ENCODE peak calls at places on chromosomes 6 and 20, in eight cellular contexts. G is endothelial cell, J is lower lobe of right lung, O is cardiac fibroblast, N is WERI-Rb-1, Q is pancreas, X is cardiac muscle cell, D is kidney. P is an unnamed sample.

GRCh38 chr6:139402935-139403386 is 28.5 kb upstream of the CITED2 start:
- DNase-seq in G (no peak), J (no peak), O (peak; percentile 84), N (no peak), Q (no peak), X (peak; percentile 65), D (no peak), P (no peak)

GRCh38 chr6:141056945-141057635 is 1075.6 kb upstream of the GJE1 start:
- DNase-seq in G (no peak), J (no peak), O (no peak), N (no peak), Q (no peak), X (peak; percentile 76), D (no peak), P (no peak)

GRCh38 chr6:165448210-165448609 is 138.8 kb upstream of the C6orf118 start:
- DNase-seq in G (no peak), J (no peak), O (no peak), N (no peak), Q (no peak), X (no peak), D (peak; percentile 29), P (no peak)

GRCh38 chr20:50305636-50306477 is 115.2 kb downstream of the CEBPB start:
- DNase-seq in G (no peak), J (no peak), O (peak; percentile 73), N (peak; percentile 58), Q (no peak), X (peak; percentile 60), D (peak; percentile 86), P (no peak)

GRCh38 chr6:103122766-103123601 is 1729.5 kb downstream of the GRIK2 start:
- DNase-seq in G (peak; percentile 85), J (peak; percentile 62), O (peak; percentile 25), N (peak; percentile 88), Q (peak; percentile 34), X (peak; percentile 29), D (no peak), P (peak; percentile 82)

GRCh38 chr6:44415424-44415823 is 27.9 kb downstream of the CDC5L start:
- DNase-seq in G (no peak), J (no peak), O (no peak), N (no peak), Q (no peak), X (no peak), D (no peak), P (no peak)

GRCh38 chr20:58614984-58615760 is 35.9 kb upstream of the STX16 start:
- DNase-seq in G (no peak), J (peak; percentile 45), O (no peak), N (no peak), Q (no peak), X (no peak), D (no peak), P (no peak)

GRCh38 chr20:51497542-51498467 is 44.7 kb downstream of the NFATC2 start:
- DNase-seq in G (no peak), J (peak; percentile 55), O (peak; percentile 28), N (no peak), Q (no peak), X (peak; percentile 52), D (no peak), P (no peak)

GRCh38 chr6:903746-904145 is 210.8 kb upstream of the EXOC2 start:
- DNase-seq in G (no peak), J (no peak), O (no peak), N (no peak), Q (no peak), X (no peak), D (no peak), P (no peak)

GRCh38 chr6:160137989-160138835 is 16.6 kb downstream of the SLC22A1 start:
- DNase-seq in G (peak; percentile 61), J (no peak), O (peak; percentile 81), N (peak; percentile 38), Q (peak; percentile 80), X (peak; percentile 81), D (no peak), P (peak; percentile 64)

GRCh38 chr6:105401247-105402089 is 1.4 kb downstream of the PREP start:
- DNase-seq in G (no peak), J (no peak), O (no peak), N (no peak), Q (no peak), X (peak; percentile 5), D (no peak), P (no peak)

GRCh38 chr6:157273756-157274088 is 49.6 kb downstream of the TMEM242 start:
- DNase-seq in G (peak; percentile 45), J (peak; percentile 64), O (no peak), N (peak; percentile 73), Q (no peak), X (peak; percentile 43), D (no peak), P (peak; percentile 58)

GRCh38 chr6:44269921-44270525 is at the start of gene TMEM151B:
- DNase-seq in G (no peak), J (no peak), O (no peak), N (peak; percentile 79), Q (peak; percentile 52), X (no peak), D (no peak), P (peak; percentile 49)

GRCh38 chr20:38304845-38305447 is 990 bp downstream of the BPI start:
- DNase-seq in G (peak; percentile 56), J (peak; percentile 75), O (peak; percentile 47), N (peak; percentile 65), Q (no peak), X (peak; percentile 54), D (no peak), P (peak; percentile 26)

GRCh38 chr6:63440057-63440456 is 120.3 kb upstream of the LGSN start:
- DNase-seq in G (peak; percentile 8), J (no peak), O (no peak), N (no peak), Q (no peak), X (no peak), D (no peak), P (no peak)

GRCh38 chr6:40733770-40734396 is 146.7 kb upstream of the LRFN2 start:
- DNase-seq in G (no peak), J (no peak), O (no peak), N (no peak), Q (no peak), X (no peak), D (no peak), P (no peak)

GRCh38 chr6:40733290-40733689 is 146.1 kb upstream of the LRFN2 start:
- DNase-seq in G (no peak), J (no peak), O (no peak), N (no peak), Q (no peak), X (no peak), D (no peak), P (no peak)

GRCh38 chr6:40735126-40735920 is 148.2 kb upstream of the LRFN2 start:
- DNase-seq in G (no peak), J (no peak), O (no peak), N (no peak), Q (no peak), X (no peak), D (no peak), P (no peak)

GRCh38 chr6:40734607-40735006 is 147.4 kb upstream of the LRFN2 start:
- DNase-seq in G (no peak), J (no peak), O (no peak), N (no peak), Q (no peak), X (no peak), D (no peak), P (no peak)

GRCh38 chr6:40732878-40733277 is 145.7 kb upstream of the LRFN2 start:
- DNase-seq in G (no peak), J (no peak), O (no peak), N (no peak), Q (no peak), X (no peak), D (no peak), P (no peak)
- TF ChIP-seq CTCF in G (no peak), J (no peak), O (no peak), N (no peak), Q (no peak), X (no peak), D (no peak), P (no peak)

GRCh38 chr6:131909408-131910218 is 41.6 kb downstream of the CCN2 start:
- DNase-seq in G (peak; percentile 84), J (no peak), O (peak; percentile 84), N (peak; percentile 71), Q (no peak), X (peak; percentile 80), D (no peak), P (peak; percentile 84)

GRCh38 chr6:131911951-131912350 is 39.2 kb downstream of the CCN2 start:
- DNase-seq in G (no peak), J (no peak), O (peak; percentile 8), N (no peak), Q (no peak), X (peak; percentile 27), D (no peak), P (no peak)

GRCh38 chr6:131914234-131914633 is 36.9 kb downstream of the CCN2 start:
- DNase-seq in G (no peak), J (no peak), O (peak; percentile 60), N (no peak), Q (no peak), X (no peak), D (no peak), P (no peak)

GRCh38 chr6:131910956-131911355 is 40.2 kb downstream of the CCN2 start:
- DNase-seq in G (no peak), J (no peak), O (no peak), N (no peak), Q (no peak), X (no peak), D (no peak), P (no peak)

GRCh38 chr6:131910219-131910589 is 41.0 kb downstream of the CCN2 start:
- DNase-seq in G (no peak), J (no peak), O (no peak), N (no peak), Q (no peak), X (no peak), D (no peak), P (no peak)
- TF ChIP-seq CTCF in G (peak; percentile 35), J (no peak), O (no peak), N (no peak), Q (no peak), X (no peak), D (no peak), P (peak; percentile 5)

GRCh38 chr6:32692019-32692418 is 25.6 kb upstream of the HLA-DQB1 start:
- DNase-seq in G (peak; percentile 16), J (peak; percentile 50), O (peak; percentile 11), N (peak; percentile 86), Q (no peak), X (peak; percentile 3), D (no peak), P (peak; percentile 11)
- TF ChIP-seq CTCF in G (no peak), J (peak; percentile 52), O (peak; percentile 16), N (peak; percentile 91), Q (no peak), X (no peak), D (peak; percentile 48), P (peak; percentile 27)

GRCh38 chr6:100445512-100445911 is 19.2 kb downstream of the SIM1 start:
- DNase-seq in G (no peak), J (no peak), O (no peak), N (no peak), Q (no peak), X (no peak), D (no peak), P (no peak)

GRCh38 chr6:100446922-100447899 is 17.5 kb downstream of the SIM1 start:
- DNase-seq in G (no peak), J (no peak), O (peak; percentile 27), N (no peak), Q (no peak), X (peak; percentile 37), D (peak; percentile 69), P (no peak)

GRCh38 chr6:100449239-100449691 is 15.5 kb downstream of the SIM1 start:
- DNase-seq in G (no peak), J (no peak), O (no peak), N (no peak), Q (peak; percentile 53), X (no peak), D (peak; percentile 79), P (no peak)

GRCh38 chr6:100447900-100448700 is 16.6 kb downstream of the SIM1 start:
- DNase-seq in G (no peak), J (no peak), O (no peak), N (no peak), Q (peak; percentile 57), X (no peak), D (peak; percentile 66), P (no peak)

GRCh38 chr6:100446115-100446921 is 18.4 kb downstream of the SIM1 start:
- DNase-seq in G (no peak), J (no peak), O (no peak), N (no peak), Q (no peak), X (no peak), D (peak; percentile 82), P (no peak)
- TF ChIP-seq CTCF in G (no peak), J (no peak), O (no peak), N (no peak), Q (no peak), X (no peak), D (no peak), P (no peak)

P was measured in nephron progenitor cell.